ENCODE peak calls at places on chromosome 21, in seven cellular contexts. One of them, this sample, is unnamed.

GRCh38 chr21:28473530-28474225 is 519.0 kb downstream of the LTN1 start:
- DNase-seq in lower lobe of right lung: no peak
- DNase-seq in small intestine: no peak
- DNase-seq in fibroblast of lung: peak; percentile 91
- DNase-seq in AG04449: no peak
- DNase-seq in endodermal cell: no peak
- DNase-seq in Caco-2: no peak
- DNase-seq in this sample: no peak

GRCh38 chr21:16070207-16070651 is 340.4 kb downstream of the USP25 start:
- DNase-seq in endodermal cell: no peak
- DNase-seq in AG04449: no peak
- DNase-seq in small intestine: no peak
- DNase-seq in Caco-2: no peak
- DNase-seq in lower lobe of right lung: no peak
- DNase-seq in fibroblast of lung: no peak
- DNase-seq in this sample: no peak

GRCh38 chr21:37873655-37874054 is 42.6 kb downstream of the KCNJ6 start:
- DNase-seq in AG04449: no peak
- DNase-seq in lower lobe of right lung: no peak
- DNase-seq in endodermal cell: peak; percentile 39
- DNase-seq in small intestine: no peak
- DNase-seq in Caco-2: peak; percentile 6
- DNase-seq in fibroblast of lung: no peak
- DNase-seq in this sample: no peak

GRCh38 chr21:33643658-33644311 is 1.5 kb downstream of the ITSN1 start:
- DNase-seq in Caco-2: no peak
- DNase-seq in endodermal cell: peak; percentile 54
- DNase-seq in AG04449: no peak
- DNase-seq in small intestine: no peak
- DNase-seq in lower lobe of right lung: no peak
- DNase-seq in fibroblast of lung: peak; percentile 33
- DNase-seq in this sample: no peak

GRCh38 chr21:38380391-38381137 is 117.7 kb downstream of the ERG start:
- DNase-seq in Caco-2: no peak
- DNase-seq in endodermal cell: no peak
- DNase-seq in small intestine: no peak
- DNase-seq in fibroblast of lung: peak; percentile 22
- DNase-seq in AG04449: no peak
- DNase-seq in lower lobe of right lung: no peak
- DNase-seq in this sample: no peak

GRCh38 chr21:41426656-41427311 is 745 bp downstream of the MX1 start:
- DNase-seq in small intestine: peak; percentile 25
- DNase-seq in endodermal cell: no peak
- DNase-seq in lower lobe of right lung: no peak
- DNase-seq in AG04449: no peak
- DNase-seq in Caco-2: no peak
- DNase-seq in fibroblast of lung: no peak
- DNase-seq in this sample: peak; percentile 74

GRCh38 chr21:34845521-34846213 is 176.9 kb downstream of the CLIC6 start:
- DNase-seq in endodermal cell: peak; percentile 23
- DNase-seq in small intestine: peak; percentile 39
- DNase-seq in AG04449: no peak
- DNase-seq in lower lobe of right lung: peak; percentile 68
- DNase-seq in Caco-2: no peak
- DNase-seq in fibroblast of lung: peak; percentile 93
- DNase-seq in this sample: no peak

GRCh38 chr21:33897739-33898138 is 17.9 kb downstream of the ATP5PO start:
- DNase-seq in AG04449: no peak
- DNase-seq in lower lobe of right lung: no peak
- DNase-seq in small intestine: no peak
- DNase-seq in Caco-2: no peak
- DNase-seq in endodermal cell: no peak
- DNase-seq in fibroblast of lung: no peak
- DNase-seq in this sample: no peak

GRCh38 chr21:15140321-15141019 is 75.7 kb upstream of the NRIP1 start:
- DNase-seq in lower lobe of right lung: peak; percentile 41
- DNase-seq in Caco-2: peak; percentile 90
- DNase-seq in fibroblast of lung: peak; percentile 13
- DNase-seq in AG04449: no peak
- DNase-seq in endodermal cell: peak; percentile 47
- DNase-seq in small intestine: peak; percentile 99
- DNase-seq in this sample: peak; percentile 67

GRCh38 chr21:37670883-37671282 is 245.4 kb downstream of the KCNJ6 start:
- DNase-seq in Caco-2: no peak
- DNase-seq in endodermal cell: no peak
- DNase-seq in lower lobe of right lung: no peak
- DNase-seq in AG04449: no peak
- DNase-seq in small intestine: no peak
- DNase-seq in fibroblast of lung: peak; percentile 39
- DNase-seq in this sample: no peak

GRCh38 chr21:33543505-33544129 is 779 bp downstream of the SON start:
- DNase-seq in AG04449: no peak
- DNase-seq in fibroblast of lung: no peak
- DNase-seq in endodermal cell: no peak
- DNase-seq in small intestine: peak; percentile 13
- DNase-seq in Caco-2: peak; percentile 79
- DNase-seq in lower lobe of right lung: peak; percentile 84
- DNase-seq in this sample: peak; percentile 85

GRCh38 chr21:30257773-30258172 is 25.0 kb downstream of the KRTAP24-1 start:
- DNase-seq in fibroblast of lung: peak; percentile 9
- DNase-seq in AG04449: no peak
- DNase-seq in small intestine: peak; percentile 45
- DNase-seq in lower lobe of right lung: no peak
- DNase-seq in endodermal cell: peak; percentile 74
- DNase-seq in Caco-2: peak; percentile 27
- DNase-seq in this sample: no peak

GRCh38 chr21:18499761-18500376 is 96.3 kb upstream of the TMPRSS15 start:
- DNase-seq in endodermal cell: peak; percentile 72
- DNase-seq in lower lobe of right lung: no peak
- DNase-seq in Caco-2: peak; percentile 46
- DNase-seq in small intestine: peak; percentile 32
- DNase-seq in fibroblast of lung: peak; percentile 52
- DNase-seq in AG04449: no peak
- DNase-seq in this sample: peak; percentile 59

GRCh38 chr21:16624468-16625102 is 888.3 kb upstream of the CXADR start:
- DNase-seq in AG04449: no peak
- DNase-seq in lower lobe of right lung: no peak
- DNase-seq in endodermal cell: no peak
- DNase-seq in small intestine: no peak
- DNase-seq in fibroblast of lung: no peak
- DNase-seq in Caco-2: no peak
- DNase-seq in this sample: no peak

GRCh38 chr21:27298465-27298864 is 331.6 kb upstream of the ADAMTS5 start:
- DNase-seq in AG04449: no peak
- DNase-seq in endodermal cell: no peak
- DNase-seq in fibroblast of lung: peak; percentile 23
- DNase-seq in small intestine: no peak
- DNase-seq in Caco-2: no peak
- DNase-seq in lower lobe of right lung: no peak
- DNase-seq in this sample: no peak

GRCh38 chr21:37759777-37760176 is 156.5 kb downstream of the KCNJ6 start:
- DNase-seq in AG04449: no peak
- DNase-seq in Caco-2: no peak
- DNase-seq in fibroblast of lung: no peak
- DNase-seq in lower lobe of right lung: no peak
- DNase-seq in endodermal cell: peak; percentile 29
- DNase-seq in small intestine: no peak
- DNase-seq in this sample: no peak

GRCh38 chr21:42193131-42193671 is 25.7 kb upstream of the ABCG1 start:
- DNase-seq in small intestine: no peak
- DNase-seq in Caco-2: no peak
- DNase-seq in fibroblast of lung: no peak
- DNase-seq in lower lobe of right lung: no peak
- DNase-seq in endodermal cell: no peak
- DNase-seq in AG04449: no peak
- DNase-seq in this sample: no peak

GRCh38 chr21:36347278-36347961 is 27.4 kb downstream of the MORC3 start:
- DNase-seq in AG04449: no peak
- DNase-seq in Caco-2: no peak
- DNase-seq in endodermal cell: no peak
- DNase-seq in small intestine: no peak
- DNase-seq in fibroblast of lung: peak; percentile 18
- DNase-seq in lower lobe of right lung: no peak
- DNase-seq in this sample: no peak

GRCh38 chr21:14850394-14850793 is 214.4 kb downstream of the NRIP1 start:
- DNase-seq in lower lobe of right lung: no peak
- DNase-seq in Caco-2: no peak
- DNase-seq in endodermal cell: no peak
- DNase-seq in small intestine: no peak
- DNase-seq in fibroblast of lung: no peak
- DNase-seq in AG04449: peak; percentile 38
- DNase-seq in this sample: no peak

GRCh38 chr21:17925900-17926299 is 106.7 kb upstream of the C21orf91 start:
- DNase-seq in fibroblast of lung: peak; percentile 48
- DNase-seq in lower lobe of right lung: no peak
- DNase-seq in Caco-2: no peak
- DNase-seq in endodermal cell: no peak
- DNase-seq in AG04449: no peak
- DNase-seq in small intestine: no peak
- DNase-seq in this sample: no peak

GRCh38 chr21:36976882-36977651 is 10.6 kb upstream of the HLCS start:
- DNase-seq in Caco-2: peak; percentile 72
- DNase-seq in lower lobe of right lung: no peak
- DNase-seq in fibroblast of lung: peak; percentile 81
- DNase-seq in small intestine: no peak
- DNase-seq in endodermal cell: peak; percentile 71
- DNase-seq in AG04449: no peak
- DNase-seq in this sample: no peak

GRCh38 chr21:16821588-16821987 is 691.3 kb upstream of the CXADR start:
- DNase-seq in small intestine: no peak
- DNase-seq in lower lobe of right lung: no peak
- DNase-seq in Caco-2: no peak
- DNase-seq in AG04449: no peak
- DNase-seq in fibroblast of lung: no peak
- DNase-seq in endodermal cell: no peak
- DNase-seq in this sample: no peak

GRCh38 chr21:26844258-26845065 is 747 bp downstream of the ADAMTS1 start:
- DNase-seq in lower lobe of right lung: peak; percentile 57
- DNase-seq in small intestine: no peak
- DNase-seq in fibroblast of lung: peak; percentile 52
- DNase-seq in Caco-2: no peak
- DNase-seq in endodermal cell: peak; percentile 72
- DNase-seq in AG04449: no peak
- DNase-seq in this sample: peak; percentile 89

GRCh38 chr21:45874716-45875415 is 106.7 kb upstream of the COL6A1 start:
- DNase-seq in lower lobe of right lung: peak; percentile 35
- DNase-seq in endodermal cell: no peak
- DNase-seq in fibroblast of lung: peak; percentile 99
- DNase-seq in small intestine: no peak
- DNase-seq in AG04449: peak; percentile 90
- DNase-seq in Caco-2: peak; percentile 67
- DNase-seq in this sample: no peak
- H3K4me3 ChIP-seq in lower lobe of right lung: no peak overlapping the region
- H3K4me3 ChIP-seq in endodermal cell: no peak overlapping the region
- H3K4me3 ChIP-seq in fibroblast of lung: no peak overlapping the region
- H3K4me3 ChIP-seq in small intestine: no peak overlapping the region
- H3K4me3 ChIP-seq in AG04449: peak overlapping the region; percentile 42
- H3K4me3 ChIP-seq in Caco-2: peak overlapping the region; percentile 13
- H3K4me3 ChIP-seq in this sample: no peak overlapping the region

DNA sequence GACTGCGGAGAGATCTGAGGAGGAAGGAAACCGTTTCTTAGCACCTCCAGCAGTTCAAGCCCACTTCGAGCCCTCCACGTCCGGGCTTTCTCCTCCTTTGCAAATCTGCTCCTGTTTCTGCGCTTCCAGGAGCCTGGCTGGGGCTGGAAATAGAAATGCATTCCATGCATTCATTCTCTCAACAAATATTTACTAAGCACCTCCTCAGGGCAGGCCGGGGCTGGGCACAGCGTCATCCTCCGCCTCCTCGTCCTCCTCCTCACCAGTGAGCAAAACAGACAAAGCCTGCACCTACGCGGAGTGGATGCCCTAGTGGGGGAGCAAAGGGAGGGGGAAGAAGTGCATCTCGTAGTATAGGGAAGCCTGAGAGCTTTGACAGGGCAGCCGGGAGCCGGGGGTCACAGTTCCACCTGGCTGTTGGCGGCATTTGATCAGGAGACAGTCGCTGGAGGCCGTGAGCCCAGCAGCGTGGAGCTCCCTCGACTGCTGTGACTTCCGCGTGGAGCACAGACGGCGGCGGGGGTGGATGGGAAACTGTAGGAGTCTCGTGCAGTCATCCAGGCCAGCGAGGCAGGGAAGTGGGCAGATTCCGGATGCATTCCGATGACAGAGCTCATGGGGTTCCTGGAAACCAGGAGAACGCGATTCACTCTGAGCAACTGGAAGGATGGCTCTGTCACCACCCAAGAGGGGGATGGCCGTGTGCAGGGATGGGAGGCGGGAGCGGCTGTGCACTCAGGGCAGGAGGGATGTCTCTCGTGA is 93.4 kb downstream of the SIK1 start:
- DNase-seq in small intestine: no peak
- DNase-seq in AG04449: peak; percentile 79
- DNase-seq in Caco-2: peak; percentile 91
- DNase-seq in lower lobe of right lung: peak; percentile 79
- DNase-seq in endodermal cell: peak; percentile 80
- DNase-seq in fibroblast of lung: peak; percentile 59
- DNase-seq in this sample: peak; percentile 79
- H3K4me3 ChIP-seq in small intestine: no peak overlapping the region
- H3K4me3 ChIP-seq in AG04449: peak overlapping the region; percentile 45
- H3K4me3 ChIP-seq in Caco-2: peak overlapping the region; percentile 36
- H3K4me3 ChIP-seq in lower lobe of right lung: no peak overlapping the region
- H3K4me3 ChIP-seq in endodermal cell: no peak overlapping the region
- H3K4me3 ChIP-seq in fibroblast of lung: no peak overlapping the region
- H3K4me3 ChIP-seq in this sample: no peak overlapping the region

GRCh38 chr21:43937051-43937832 is 72.2 kb downstream of the AGPAT3 start:
- DNase-seq in lower lobe of right lung: no peak
- DNase-seq in Caco-2: no peak
- DNase-seq in small intestine: no peak
- DNase-seq in fibroblast of lung: no peak
- DNase-seq in endodermal cell: no peak
- DNase-seq in AG04449: no peak
- DNase-seq in this sample: peak; percentile 36

GRCh38 chr21:43937898-43938309 is 72.9 kb downstream of the AGPAT3 start:
- DNase-seq in endodermal cell: no peak
- DNase-seq in small intestine: no peak
- DNase-seq in AG04449: no peak
- DNase-seq in Caco-2: no peak
- DNase-seq in lower lobe of right lung: no peak
- DNase-seq in fibroblast of lung: no peak
- DNase-seq in this sample: no peak

GRCh38 chr21:43940329-43940653 is 71.8 kb upstream of the TRAPPC10 start:
- DNase-seq in lower lobe of right lung: no peak
- DNase-seq in small intestine: no peak
- DNase-seq in fibroblast of lung: no peak
- DNase-seq in endodermal cell: no peak
- DNase-seq in AG04449: no peak
- DNase-seq in Caco-2: no peak
- DNase-seq in this sample: no peak

GRCh38 chr21:43939443-43940328 is 72.4 kb upstream of the TRAPPC10 start:
- DNase-seq in endodermal cell: no peak
- DNase-seq in small intestine: no peak
- DNase-seq in fibroblast of lung: no peak
- DNase-seq in Caco-2: no peak
- DNase-seq in lower lobe of right lung: no peak
- DNase-seq in AG04449: no peak
- DNase-seq in this sample: peak; percentile 38

GRCh38 chr21:43938751-43939442 is 73.2 kb upstream of the TRAPPC10 start:
- DNase-seq in endodermal cell: peak; percentile 95
- DNase-seq in lower lobe of right lung: peak; percentile 89
- DNase-seq in AG04449: no peak
- DNase-seq in small intestine: peak; percentile 85
- DNase-seq in fibroblast of lung: peak; percentile 67
- DNase-seq in Caco-2: peak; percentile 65
- DNase-seq in this sample: peak; percentile 91
- H3K4me3 ChIP-seq in endodermal cell: no peak overlapping the region
- H3K4me3 ChIP-seq in lower lobe of right lung: peak overlapping the region; percentile 50
- H3K4me3 ChIP-seq in AG04449: peak overlapping the region; percentile 45
- H3K4me3 ChIP-seq in small intestine: no peak overlapping the region
- H3K4me3 ChIP-seq in fibroblast of lung: no peak overlapping the region
- H3K4me3 ChIP-seq in Caco-2: no peak overlapping the region
- H3K4me3 ChIP-seq in this sample: no peak overlapping the region

GRCh38 chr21:32347887-32348450 is 44.8 kb downstream of the URB1 start:
- DNase-seq in fibroblast of lung: no peak
- DNase-seq in endodermal cell: no peak
- DNase-seq in lower lobe of right lung: no peak
- DNase-seq in AG04449: no peak
- DNase-seq in Caco-2: peak; percentile 7
- DNase-seq in small intestine: peak; percentile 48
- DNase-seq in this sample: no peak
- H3K4me3 ChIP-seq in fibroblast of lung: no peak overlapping the region
- H3K4me3 ChIP-seq in endodermal cell: no peak overlapping the region
- H3K4me3 ChIP-seq in lower lobe of right lung: no peak overlapping the region
- H3K4me3 ChIP-seq in AG04449: no peak overlapping the region
- H3K4me3 ChIP-seq in Caco-2: no peak overlapping the region
- H3K4me3 ChIP-seq in small intestine: no peak overlapping the region
- H3K4me3 ChIP-seq in this sample: no peak overlapping the region